ENCODE peak calls at places on chromosomes 2 and 18, in five cellular contexts. One of them, this sample, is unnamed.

GRCh38 chr2:176599796-176600485 is 330.7 kb downstream of the MTX2 start:
- DNase-seq in uterus: no peak
- DNase-seq in heart right ventricle: no peak
- DNase-seq in tibial artery: no peak
- DNase-seq in IMR-90: no peak
- DNase-seq in this sample: no peak

GRCh38 chr18:62897153-62897552 is 181.8 kb downstream of the PHLPP1 start:
- DNase-seq in uterus: no peak
- DNase-seq in tibial artery: no peak
- DNase-seq in IMR-90: peak
- DNase-seq in heart right ventricle: no peak
- DNase-seq in this sample: no peak

GRCh38 chr18:37537868-37538525 is 27.6 kb downstream of the CELF4 start:
- DNase-seq in uterus: peak
- DNase-seq in tibial artery: peak
- DNase-seq in heart right ventricle: peak
- DNase-seq in IMR-90: peak
- DNase-seq in this sample: peak

GRCh38 chr18:8982416-8983183 is 119.9 kb upstream of the NDUFV2 start:
- DNase-seq in uterus: no peak
- DNase-seq in tibial artery: no peak
- DNase-seq in IMR-90: peak
- DNase-seq in heart right ventricle: peak
- DNase-seq in this sample: no peak

GRCh38 chr2:240136671-240137292 is 677 bp upstream of the COPS9 start:
- DNase-seq in tibial artery: no peak
- DNase-seq in heart right ventricle: no peak
- DNase-seq in uterus: no peak
- DNase-seq in IMR-90: no peak
- DNase-seq in this sample: no peak

GRCh38 chr2:210895132-210895531 is 338.7 kb downstream of the CPS1 start:
- DNase-seq in heart right ventricle: no peak
- DNase-seq in IMR-90: no peak
- DNase-seq in tibial artery: no peak
- DNase-seq in uterus: no peak
- DNase-seq in this sample: no peak

GRCh38 chr18:12432196-12432595 is 24.5 kb downstream of the PRELID3A start:
- DNase-seq in heart right ventricle: no peak
- DNase-seq in IMR-90: no peak
- DNase-seq in uterus: no peak
- DNase-seq in tibial artery: no peak
- DNase-seq in this sample: no peak

GRCh38 chr2:42976400-42976799 is 184.0 kb upstream of the HAAO start:
- DNase-seq in uterus: no peak
- DNase-seq in heart right ventricle: no peak
- DNase-seq in IMR-90: no peak
- DNase-seq in tibial artery: peak
- DNase-seq in this sample: no peak

GRCh38 chr2:29443627-29444026 is 328.4 kb downstream of the CLIP4 start:
- DNase-seq in heart right ventricle: no peak
- DNase-seq in uterus: no peak
- DNase-seq in tibial artery: no peak
- DNase-seq in IMR-90: peak
- DNase-seq in this sample: no peak

GRCh38 chr2:236742936-236743622 is 173.5 kb downstream of the ACKR3 start:
- DNase-seq in uterus: peak
- DNase-seq in tibial artery: peak
- DNase-seq in IMR-90: no peak
- DNase-seq in heart right ventricle: no peak
- DNase-seq in this sample: no peak

GRCh38 chr18:48356909-48357631 is 52.1 kb downstream of the ZBTB7C start:
- DNase-seq in tibial artery: no peak
- DNase-seq in IMR-90: no peak
- DNase-seq in uterus: no peak
- DNase-seq in heart right ventricle: no peak
- DNase-seq in this sample: no peak

GRCh38 chr2:226551522-226552250 is 247.9 kb downstream of the IRS1 start:
- DNase-seq in tibial artery: no peak
- DNase-seq in heart right ventricle: no peak
- DNase-seq in IMR-90: no peak
- DNase-seq in uterus: no peak
- DNase-seq in this sample: no peak

GRCh38 chr2:152606081-152606480 is 111.2 kb downstream of the PRPF40A start:
- DNase-seq in tibial artery: no peak
- DNase-seq in heart right ventricle: no peak
- DNase-seq in IMR-90: no peak
- DNase-seq in uterus: no peak
- DNase-seq in this sample: no peak

GRCh38 chr2:80073134-80073561 is 231.4 kb downstream of the LRRTM1 start:
- DNase-seq in heart right ventricle: peak
- DNase-seq in uterus: no peak
- DNase-seq in tibial artery: no peak
- DNase-seq in IMR-90: peak
- DNase-seq in this sample: no peak

GRCh38 chr2:96097951-96098823 is 18.2 kb downstream of the ADRA2B start:
- DNase-seq in tibial artery: no peak
- DNase-seq in IMR-90: no peak
- DNase-seq in heart right ventricle: peak
- DNase-seq in uterus: no peak
- DNase-seq in this sample: no peak

GRCh38 chr2:238445409-238446190 is 18.9 kb downstream of the ASB1 start:
- DNase-seq in tibial artery: no peak
- DNase-seq in heart right ventricle: no peak
- DNase-seq in IMR-90: no peak
- DNase-seq in uterus: no peak
- DNase-seq in this sample: no peak

GRCh38 chr18:72542993-72543361 is 1.2 kb downstream of the CBLN2 start:
- DNase-seq in tibial artery: no peak
- DNase-seq in heart right ventricle: no peak
- DNase-seq in IMR-90: no peak
- DNase-seq in uterus: no peak
- DNase-seq in this sample: no peak

GRCh38 chr2:16613475-16613874 is 52.2 kb downstream of the CYRIA start:
- DNase-seq in uterus: no peak
- DNase-seq in tibial artery: no peak
- DNase-seq in heart right ventricle: no peak
- DNase-seq in IMR-90: no peak
- DNase-seq in this sample: no peak

GRCh38 chr2:16135196-16135912 is 195.0 kb downstream of the MYCN start:
- DNase-seq in tibial artery: no peak
- DNase-seq in uterus: no peak
- DNase-seq in IMR-90: no peak
- DNase-seq in heart right ventricle: no peak
- DNase-seq in this sample: no peak

GRCh38 chr18:42373584-42373983 is 418.6 kb downstream of the PIK3C3 start:
- DNase-seq in tibial artery: no peak
- DNase-seq in uterus: no peak
- DNase-seq in IMR-90: no peak
- DNase-seq in heart right ventricle: no peak
- DNase-seq in this sample: no peak

GRCh38 chr2:120486946-120487345 is 141.0 kb downstream of the INHBB start:
- DNase-seq in tibial artery: no peak
- DNase-seq in IMR-90: peak
- DNase-seq in uterus: no peak
- DNase-seq in heart right ventricle: no peak
- DNase-seq in this sample: peak

GRCh38 chr2:187552959-187553681 is 1.1 kb downstream of the TFPI start:
- DNase-seq in tibial artery: no peak
- DNase-seq in heart right ventricle: no peak
- DNase-seq in IMR-90: peak
- DNase-seq in uterus: no peak
- DNase-seq in this sample: no peak

GRCh38 chr2:69518836-69519235 is 81.6 kb upstream of the NFU1 start:
- DNase-seq in heart right ventricle: no peak
- DNase-seq in tibial artery: no peak
- DNase-seq in uterus: no peak
- DNase-seq in IMR-90: no peak
- DNase-seq in this sample: peak

GRCh38 chr2:162082036-162082435 is 8.0 kb upstream of the DPP4 start:
- DNase-seq in uterus: no peak
- DNase-seq in tibial artery: no peak
- DNase-seq in IMR-90: no peak
- DNase-seq in heart right ventricle: no peak
- DNase-seq in this sample: no peak

GRCh38 chr2:231523451-231524266 is 6.6 kb downstream of the NMUR1 start:
- DNase-seq in IMR-90: no peak
- DNase-seq in heart right ventricle: no peak
- DNase-seq in uterus: no peak
- DNase-seq in tibial artery: peak
- DNase-seq in this sample: no peak

GRCh38 chr2:231521443-231521842 is 8.8 kb downstream of the NMUR1 start:
- DNase-seq in tibial artery: peak
- DNase-seq in heart right ventricle: no peak
- DNase-seq in uterus: no peak
- DNase-seq in IMR-90: no peak
- DNase-seq in this sample: no peak

GRCh38 chr2:231518771-231519170 is 11.5 kb downstream of the NMUR1 start:
- DNase-seq in tibial artery: no peak
- DNase-seq in heart right ventricle: no peak
- DNase-seq in uterus: no peak
- DNase-seq in IMR-90: no peak
- DNase-seq in this sample: no peak

GRCh38 chr2:231522418-231523180 is 7.6 kb downstream of the NMUR1 start:
- DNase-seq in heart right ventricle: no peak
- DNase-seq in tibial artery: peak
- DNase-seq in IMR-90: peak
- DNase-seq in uterus: peak
- DNase-seq in this sample: no peak

GRCh38 chr2:231519975-231520555 is 10.2 kb downstream of the NMUR1 start:
- DNase-seq in heart right ventricle: no peak
- DNase-seq in IMR-90: no peak
- DNase-seq in uterus: no peak
- DNase-seq in tibial artery: peak
- DNase-seq in this sample: no peak
- H3K4me3 ChIP-seq in heart right ventricle: no peak
- H3K4me3 ChIP-seq in IMR-90: no peak
- H3K4me3 ChIP-seq in uterus: no peak
- H3K4me3 ChIP-seq in tibial artery: no peak
- H3K4me3 ChIP-seq in this sample: no peak

DNA sequence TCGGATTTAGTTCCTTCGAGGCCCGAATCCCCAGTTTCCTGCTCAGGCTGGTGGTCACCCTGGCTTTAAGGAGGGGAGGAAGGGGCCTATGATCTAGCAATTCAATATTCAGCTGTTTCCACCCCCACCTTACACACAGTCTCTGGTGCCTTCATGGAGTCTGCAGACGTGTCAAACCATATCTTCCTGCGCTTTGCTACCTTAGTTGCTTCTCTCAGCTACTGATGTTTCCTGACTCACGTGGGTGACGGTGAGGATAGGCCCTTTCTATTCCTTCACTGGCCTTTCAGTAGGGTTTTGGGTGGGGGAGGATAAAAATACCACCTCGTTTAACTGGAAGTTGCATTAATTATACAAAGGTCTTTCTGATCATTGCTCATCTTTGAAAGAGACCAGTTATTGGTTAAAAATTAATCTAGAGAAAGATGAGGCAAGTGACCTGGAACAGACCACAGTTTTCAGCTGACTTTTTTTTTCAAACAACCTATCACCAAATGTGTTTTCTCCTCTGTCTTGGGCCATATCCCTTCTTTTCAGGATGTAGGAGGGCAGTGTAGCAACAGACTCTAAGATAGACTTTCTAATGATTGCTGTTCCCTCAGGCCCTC is 49.7 kb downstream of the SH2D6 start:
- DNase-seq in uterus: no peak
- DNase-seq in heart right ventricle: no peak
- DNase-seq in tibial artery: peak
- DNase-seq in IMR-90: no peak
- DNase-seq in this sample: no peak
- H3K4me3 ChIP-seq in uterus: no peak
- H3K4me3 ChIP-seq in heart right ventricle: no peak
- H3K4me3 ChIP-seq in tibial artery: no peak
- H3K4me3 ChIP-seq in IMR-90: no peak
- H3K4me3 ChIP-seq in this sample: no peak

GRCh38 chr2:1552611-1553010 is 139.3 kb downstream of the TPO start:
- DNase-seq in uterus: no peak
- DNase-seq in tibial artery: no peak
- DNase-seq in IMR-90: no peak
- DNase-seq in heart right ventricle: no peak
- DNase-seq in this sample: no peak

GRCh38 chr2:1550658-1551316 is 137.5 kb downstream of the TPO start:
- DNase-seq in tibial artery: no peak
- DNase-seq in uterus: peak
- DNase-seq in IMR-90: peak
- DNase-seq in heart right ventricle: peak
- DNase-seq in this sample: peak

GRCh38 chr2:1551905-1552304 is 138.6 kb downstream of the TPO start:
- DNase-seq in heart right ventricle: no peak
- DNase-seq in uterus: no peak
- DNase-seq in tibial artery: no peak
- DNase-seq in IMR-90: no peak
- DNase-seq in this sample: no peak

GRCh38 chr2:1548910-1549673 is 135.8 kb downstream of the TPO start:
- DNase-seq in IMR-90: peak
- DNase-seq in uterus: no peak
- DNase-seq in heart right ventricle: no peak
- DNase-seq in tibial artery: peak
- DNase-seq in this sample: no peak

GRCh38 chr2:1550076-1550475 is 136.8 kb downstream of the TPO start:
- DNase-seq in tibial artery: no peak
- DNase-seq in uterus: no peak
- DNase-seq in heart right ventricle: no peak
- DNase-seq in IMR-90: no peak
- DNase-seq in this sample: no peak
- H3K4me3 ChIP-seq in tibial artery: no peak
- H3K4me3 ChIP-seq in uterus: no peak
- H3K4me3 ChIP-seq in heart right ventricle: no peak
- H3K4me3 ChIP-seq in IMR-90: no peak
- H3K4me3 ChIP-seq in this sample: no peak

GRCh38 chr2:217906787-217907186 is 96.0 kb downstream of the TNS1 start:
- DNase-seq in uterus: peak
- DNase-seq in heart right ventricle: peak
- DNase-seq in tibial artery: peak
- DNase-seq in IMR-90: no peak
- DNase-seq in this sample: no peak

GRCh38 chr2:217905906-217906305 is 96.9 kb downstream of the TNS1 start:
- DNase-seq in heart right ventricle: no peak
- DNase-seq in IMR-90: no peak
- DNase-seq in uterus: peak
- DNase-seq in tibial artery: peak
- DNase-seq in this sample: no peak

GRCh38 chr2:217903859-217904613 is 98.8 kb downstream of the TNS1 start:
- DNase-seq in IMR-90: peak
- DNase-seq in heart right ventricle: peak
- DNase-seq in tibial artery: peak
- DNase-seq in uterus: peak
- DNase-seq in this sample: peak

GRCh38 chr2:217904614-217904965 is 98.2 kb downstream of the TNS1 start:
- DNase-seq in IMR-90: no peak
- DNase-seq in uterus: peak
- DNase-seq in heart right ventricle: no peak
- DNase-seq in tibial artery: peak
- DNase-seq in this sample: no peak

DNA sequence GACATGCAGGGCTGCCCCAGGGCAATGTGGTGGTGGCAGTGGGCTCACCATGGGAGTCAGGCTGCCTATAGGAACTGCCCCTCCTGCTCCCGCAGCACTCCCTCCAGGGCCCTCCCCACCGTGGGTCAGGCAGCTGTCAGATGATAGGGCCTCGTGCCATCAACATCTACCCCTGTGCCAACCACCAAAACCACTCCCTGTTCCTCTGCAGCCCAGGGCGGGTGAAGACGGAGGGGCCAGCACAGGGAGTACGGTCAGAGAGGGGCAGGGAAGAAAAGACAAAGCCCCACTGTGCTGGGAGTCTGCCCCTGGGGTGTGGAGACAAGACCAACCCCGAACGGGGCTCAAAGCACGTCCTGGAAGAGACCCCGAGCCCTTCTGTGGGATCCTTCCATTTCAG is 97.4 kb downstream of the TNS1 start:
- DNase-seq in IMR-90: no peak
- DNase-seq in tibial artery: peak
- DNase-seq in uterus: peak
- DNase-seq in heart right ventricle: peak
- DNase-seq in this sample: no peak
- H3K4me3 ChIP-seq in IMR-90: no peak
- H3K4me3 ChIP-seq in tibial artery: peak
- H3K4me3 ChIP-seq in uterus: no peak
- H3K4me3 ChIP-seq in heart right ventricle: peak
- H3K4me3 ChIP-seq in this sample: no peak